ENCODE peak calls at places on chromosomes 4 and X, in five cellular contexts. Y is myocyte; W is uterus; P is GM23338; D is activated CD8-positive, alpha-beta memory T cell treated with anti-CD3 and anti-CD28 coated beads for 1 hour. Z is an unnamed sample.

GRCh38 chrX:35670894-35671293 is 127.2 kb upstream of the MAGEB16 start:
- DNase-seq in Y (no peak), W (no peak), P (no peak), D (no peak), Z (no peak)

GRCh38 chr4:118389731-118390520 is 37.1 kb upstream of the PRSS12 start:
- DNase-seq in Y (no peak), W (no peak), P (no peak), D (no peak), Z (no peak)

GRCh38 chrX:65586491-65586890 is 51.9 kb upstream of the LAS1L start:
- DNase-seq in Y (peak), W (no peak), P (no peak), D (no peak), Z (no peak)

GRCh38 chrX:103831342-103831802 is 685 bp downstream of the RAB9B start:
- DNase-seq in Y (no peak), W (no peak), P (peak), D (peak), Z (no peak)

GRCh38 chr4:142264961-142265360 is 581.1 kb downstream of the INPP4B start:
- DNase-seq in Y (peak), W (no peak), P (no peak), D (no peak), Z (no peak)

GRCh38 chrX:150693782-150694574 is 782 bp downstream of the MTMR1 start:
- DNase-seq in Y (peak), W (peak), P (peak), D (peak), Z (no peak)

GRCh38 chr4:172547724-172548123 is 620.9 kb upstream of the GALNT7 start:
- DNase-seq in Y (no peak), W (no peak), P (no peak), D (no peak), Z (no peak)

GRCh38 chrX:11349020-11349419 is 55.8 kb downstream of the AMELX start:
- DNase-seq in Y (no peak), W (no peak), P (no peak), D (no peak), Z (no peak)

GRCh38 chrX:94058728-94059382 is 384.8 kb downstream of the FAM133A start:
- DNase-seq in Y (no peak), W (no peak), P (peak), D (no peak), Z (no peak)

GRCh38 chrX:16213970-16214369 is 46.7 kb downstream of the MAGEB17 start:
- DNase-seq in Y (peak), W (no peak), P (no peak), D (no peak), Z (no peak)

GRCh38 chr4:2276581-2277325 is 14.8 kb upstream of the MXD4 start:
- DNase-seq in Y (no peak), W (no peak), P (no peak), D (no peak), Z (no peak)

GRCh38 chrX:53303195-53303594 is 21.8 kb upstream of the IQSEC2 start:
- DNase-seq in Y (no peak), W (no peak), P (no peak), D (no peak), Z (no peak)

GRCh38 chrX:28628101-28628500 is 40.9 kb downstream of the IL1RAPL1 start:
- DNase-seq in Y (no peak), W (no peak), P (no peak), D (no peak), Z (no peak)

GRCh38 chrX:38452603-38453002 is 100.2 kb downstream of the OTC start:
- DNase-seq in Y (no peak), W (no peak), P (no peak), D (no peak), Z (no peak)

GRCh38 chrX:120251471-120252011 is 929 bp downstream of the ZBTB33 start:
- DNase-seq in Y (peak), W (peak), P (peak), D (no peak), Z (no peak)

GRCh38 chr4:162644346-162644745 is 480.5 kb upstream of the FSTL5 start:
- DNase-seq in Y (no peak), W (no peak), P (no peak), D (no peak), Z (no peak)

GRCh38 chr4:30962949-30963348 is 242.8 kb downstream of the PCDH7 start:
- DNase-seq in Y (no peak), W (no peak), P (no peak), D (no peak), Z (no peak)

GRCh38 chrX:153778684-153779101 is 2.1 kb upstream of the SRPK3 start:
- DNase-seq in Y (no peak), W (no peak), P (no peak), D (no peak), Z (no peak)

GRCh38 chr4:46886711-46887110 is 22.3 kb downstream of the COX7B2 start:
- DNase-seq in Y (peak), W (no peak), P (no peak), D (no peak), Z (no peak)

GRCh38 chr4:114807759-114808404 is 209.3 kb downstream of the UGT8 start:
- DNase-seq in Y (peak), W (no peak), P (peak), D (peak), Z (no peak)

GRCh38 chrX:274904-275475 is 6.2 kb upstream of the PLCXD1 start:
- DNase-seq in Y (peak), W (no peak), P (peak), D (no peak), Z (no peak)

GRCh38 chrX:10576777-10577444 is 43.5 kb downstream of the MID1 start:
- DNase-seq in Y (no peak), W (no peak), P (no peak), D (no peak), Z (no peak)

GRCh38 chr4:168593399-168593798 is 96.5 kb downstream of the PALLD start:
- DNase-seq in Y (no peak), W (no peak), P (no peak), D (no peak), Z (no peak)

GRCh38 chr4:174012135-174012923 is 271.1 kb downstream of the FBXO8 start:
- DNase-seq in Y (no peak), W (no peak), P (no peak), D (no peak), Z (no peak)

GRCh38 chr4:1537410-1538095 is 131.3 kb upstream of the NKX1-1 start:
- DNase-seq in Y (no peak), W (no peak), P (no peak), D (no peak), Z (no peak)

GRCh38 chrX:38903093-38903492 is 101.8 kb downstream of the MID1IP1 start:
- DNase-seq in Y (no peak), W (no peak), P (no peak), D (no peak), Z (no peak)

GRCh38 chr4:151727365-151727764 is 33.4 kb downstream of the GATB start:
- DNase-seq in Y (no peak), W (no peak), P (no peak), D (no peak), Z (no peak)

GRCh38 chrX:40039887-40040286 is 57.9 kb downstream of the BCOR start:
- DNase-seq in Y (no peak), W (no peak), P (no peak), D (no peak), Z (no peak)

GRCh38 chr4:69095301-69095731 is 958 bp upstream of the UGT2B7 start:
- DNase-seq in Y (no peak), W (no peak), P (no peak), D (no peak), Z (no peak)

GRCh38 chr4:951186-951585 is 18.9 kb downstream of the TMEM175 start:
- DNase-seq in Y (no peak), W (no peak), P (no peak), D (no peak), Z (no peak)

GRCh38 chr4:1213336-1213995 is 35.5 kb downstream of the CTBP1 start:
- DNase-seq in Y (no peak), W (no peak), P (no peak), D (no peak), Z (no peak)

GRCh38 chrX:130524476-130525194 is 122.8 kb downstream of the RBMX2 start:
- DNase-seq in Y (no peak), W (no peak), P (no peak), D (no peak), Z (no peak)